ENCODE peak calls at places on chromosomes 7 and 10, in nine cellular contexts. One of them, this sample, is unnamed.

GRCh38 chr10:71985542-71986250 is 21.5 kb downstream of the CHST3 start:
- DNase-seq in EH: peak
- DNase-seq in stimulated activated CD4-positive, alpha-beta T cell treated with anti-CD3 and anti-CD28 coated beads, Interleukin-12 subunit alpha, Interleukin-12 subunit beta, amount 100 ng/mL, for 48 hours: no peak
- DNase-seq in AG08395: peak
- DNase-seq in amygdala: no peak
- DNase-seq in skeletal muscle cell: peak
- DNase-seq in A172: no peak
- DNase-seq in AG09319: no peak
- DNase-seq in cardiac muscle cell: peak
- DNase-seq in this sample: no peak

GRCh38 chr7:45881759-45882464 is 6.4 kb upstream of the IGFBP1 start:
- DNase-seq in EH: peak
- DNase-seq in stimulated activated CD4-positive, alpha-beta T cell treated with anti-CD3 and anti-CD28 coated beads, Interleukin-12 subunit alpha, Interleukin-12 subunit beta, amount 100 ng/mL, for 48 hours: no peak
- DNase-seq in AG08395: peak
- DNase-seq in amygdala: no peak
- DNase-seq in skeletal muscle cell: peak
- DNase-seq in A172: peak
- DNase-seq in AG09319: peak
- DNase-seq in cardiac muscle cell: peak
- DNase-seq in this sample: no peak

GRCh38 chr7:102390697-102391484 is 5.3 kb upstream of the PRKRIP1 start:
- DNase-seq in EH: peak
- DNase-seq in stimulated activated CD4-positive, alpha-beta T cell treated with anti-CD3 and anti-CD28 coated beads, Interleukin-12 subunit alpha, Interleukin-12 subunit beta, amount 100 ng/mL, for 48 hours: peak
- DNase-seq in AG08395: peak
- DNase-seq in amygdala: peak
- DNase-seq in skeletal muscle cell: peak
- DNase-seq in A172: peak
- DNase-seq in AG09319: peak
- DNase-seq in cardiac muscle cell: peak
- DNase-seq in this sample: peak

GRCh38 chr10:92747600-92747999 is 57.8 kb downstream of the HHEX start:
- DNase-seq in EH: no peak
- DNase-seq in stimulated activated CD4-positive, alpha-beta T cell treated with anti-CD3 and anti-CD28 coated beads, Interleukin-12 subunit alpha, Interleukin-12 subunit beta, amount 100 ng/mL, for 48 hours: no peak
- DNase-seq in AG08395: no peak
- DNase-seq in amygdala: no peak
- DNase-seq in skeletal muscle cell: no peak
- DNase-seq in A172: no peak
- DNase-seq in AG09319: no peak
- DNase-seq in cardiac muscle cell: no peak
- DNase-seq in this sample: no peak

GRCh38 chr7:101792051-101792651 is 25.3 kb upstream of the CUX1 start:
- DNase-seq in EH: peak
- DNase-seq in stimulated activated CD4-positive, alpha-beta T cell treated with anti-CD3 and anti-CD28 coated beads, Interleukin-12 subunit alpha, Interleukin-12 subunit beta, amount 100 ng/mL, for 48 hours: no peak
- DNase-seq in AG08395: peak
- DNase-seq in amygdala: no peak
- DNase-seq in skeletal muscle cell: no peak
- DNase-seq in A172: peak
- DNase-seq in AG09319: no peak
- DNase-seq in cardiac muscle cell: peak
- DNase-seq in this sample: peak

GRCh38 chr7:21367081-21367480 is 60.8 kb upstream of the SP4 start:
- DNase-seq in EH: no peak
- DNase-seq in stimulated activated CD4-positive, alpha-beta T cell treated with anti-CD3 and anti-CD28 coated beads, Interleukin-12 subunit alpha, Interleukin-12 subunit beta, amount 100 ng/mL, for 48 hours: no peak
- DNase-seq in AG08395: no peak
- DNase-seq in amygdala: no peak
- DNase-seq in skeletal muscle cell: no peak
- DNase-seq in A172: no peak
- DNase-seq in AG09319: no peak
- DNase-seq in cardiac muscle cell: no peak
- DNase-seq in this sample: no peak

GRCh38 chr7:44482502-44483485 is 7.7 kb downstream of the NUDCD3 start:
- DNase-seq in EH: no peak
- DNase-seq in stimulated activated CD4-positive, alpha-beta T cell treated with anti-CD3 and anti-CD28 coated beads, Interleukin-12 subunit alpha, Interleukin-12 subunit beta, amount 100 ng/mL, for 48 hours: no peak
- DNase-seq in AG08395: no peak
- DNase-seq in amygdala: no peak
- DNase-seq in skeletal muscle cell: no peak
- DNase-seq in A172: no peak
- DNase-seq in AG09319: no peak
- DNase-seq in cardiac muscle cell: no peak
- DNase-seq in this sample: no peak

GRCh38 chr7:140144821-140145220 is 32.0 kb downstream of the KDM7A start:
- DNase-seq in EH: no peak
- DNase-seq in stimulated activated CD4-positive, alpha-beta T cell treated with anti-CD3 and anti-CD28 coated beads, Interleukin-12 subunit alpha, Interleukin-12 subunit beta, amount 100 ng/mL, for 48 hours: no peak
- DNase-seq in AG08395: no peak
- DNase-seq in amygdala: no peak
- DNase-seq in skeletal muscle cell: no peak
- DNase-seq in A172: no peak
- DNase-seq in AG09319: no peak
- DNase-seq in cardiac muscle cell: no peak
- DNase-seq in this sample: no peak

GRCh38 chr10:104935656-104936055 is 294.6 kb downstream of the SORCS3 start:
- DNase-seq in EH: no peak
- DNase-seq in stimulated activated CD4-positive, alpha-beta T cell treated with anti-CD3 and anti-CD28 coated beads, Interleukin-12 subunit alpha, Interleukin-12 subunit beta, amount 100 ng/mL, for 48 hours: no peak
- DNase-seq in AG08395: no peak
- DNase-seq in amygdala: no peak
- DNase-seq in skeletal muscle cell: no peak
- DNase-seq in A172: no peak
- DNase-seq in AG09319: no peak
- DNase-seq in cardiac muscle cell: no peak
- DNase-seq in this sample: no peak

GRCh38 chr7:122384528-122384927 is 80.0 kb upstream of the FEZF1 start:
- DNase-seq in EH: no peak
- DNase-seq in stimulated activated CD4-positive, alpha-beta T cell treated with anti-CD3 and anti-CD28 coated beads, Interleukin-12 subunit alpha, Interleukin-12 subunit beta, amount 100 ng/mL, for 48 hours: no peak
- DNase-seq in AG08395: no peak
- DNase-seq in amygdala: no peak
- DNase-seq in skeletal muscle cell: no peak
- DNase-seq in A172: no peak
- DNase-seq in AG09319: no peak
- DNase-seq in cardiac muscle cell: no peak
- DNase-seq in this sample: no peak

GRCh38 chr7:34916267-34916666 is 121.0 kb downstream of the DPY19L1 start:
- DNase-seq in EH: no peak
- DNase-seq in stimulated activated CD4-positive, alpha-beta T cell treated with anti-CD3 and anti-CD28 coated beads, Interleukin-12 subunit alpha, Interleukin-12 subunit beta, amount 100 ng/mL, for 48 hours: no peak
- DNase-seq in AG08395: no peak
- DNase-seq in amygdala: no peak
- DNase-seq in skeletal muscle cell: no peak
- DNase-seq in A172: no peak
- DNase-seq in AG09319: no peak
- DNase-seq in cardiac muscle cell: no peak
- DNase-seq in this sample: no peak

GRCh38 chr7:43384585-43385308 is 198.2 kb upstream of the STK17A start:
- DNase-seq in EH: no peak
- DNase-seq in stimulated activated CD4-positive, alpha-beta T cell treated with anti-CD3 and anti-CD28 coated beads, Interleukin-12 subunit alpha, Interleukin-12 subunit beta, amount 100 ng/mL, for 48 hours: no peak
- DNase-seq in AG08395: no peak
- DNase-seq in amygdala: no peak
- DNase-seq in skeletal muscle cell: no peak
- DNase-seq in A172: no peak
- DNase-seq in AG09319: no peak
- DNase-seq in cardiac muscle cell: no peak
- DNase-seq in this sample: no peak

GRCh38 chr7:27189560-27190283 is 4.7 kb upstream of the HOXA11 start:
- DNase-seq in EH: peak
- DNase-seq in stimulated activated CD4-positive, alpha-beta T cell treated with anti-CD3 and anti-CD28 coated beads, Interleukin-12 subunit alpha, Interleukin-12 subunit beta, amount 100 ng/mL, for 48 hours: no peak
- DNase-seq in AG08395: no peak
- DNase-seq in amygdala: no peak
- DNase-seq in skeletal muscle cell: no peak
- DNase-seq in A172: no peak
- DNase-seq in AG09319: no peak
- DNase-seq in cardiac muscle cell: no peak
- DNase-seq in this sample: no peak

GRCh38 chr10:86167101-86167761 is 199.4 kb downstream of the GRID1 start:
- DNase-seq in EH: no peak
- DNase-seq in stimulated activated CD4-positive, alpha-beta T cell treated with anti-CD3 and anti-CD28 coated beads, Interleukin-12 subunit alpha, Interleukin-12 subunit beta, amount 100 ng/mL, for 48 hours: no peak
- DNase-seq in AG08395: no peak
- DNase-seq in amygdala: no peak
- DNase-seq in skeletal muscle cell: no peak
- DNase-seq in A172: no peak
- DNase-seq in AG09319: no peak
- DNase-seq in cardiac muscle cell: no peak
- DNase-seq in this sample: no peak

GRCh38 chr10:101357958-101358357 is 4.0 kb downstream of the BTRC start:
- DNase-seq in EH: no peak
- DNase-seq in stimulated activated CD4-positive, alpha-beta T cell treated with anti-CD3 and anti-CD28 coated beads, Interleukin-12 subunit alpha, Interleukin-12 subunit beta, amount 100 ng/mL, for 48 hours: no peak
- DNase-seq in AG08395: no peak
- DNase-seq in amygdala: no peak
- DNase-seq in skeletal muscle cell: no peak
- DNase-seq in A172: no peak
- DNase-seq in AG09319: no peak
- DNase-seq in cardiac muscle cell: no peak
- DNase-seq in this sample: no peak

GRCh38 chr10:27819781-27820531 is 74.3 kb upstream of the MKX start:
- DNase-seq in EH: peak
- DNase-seq in stimulated activated CD4-positive, alpha-beta T cell treated with anti-CD3 and anti-CD28 coated beads, Interleukin-12 subunit alpha, Interleukin-12 subunit beta, amount 100 ng/mL, for 48 hours: no peak
- DNase-seq in AG08395: peak
- DNase-seq in amygdala: no peak
- DNase-seq in skeletal muscle cell: no peak
- DNase-seq in A172: peak
- DNase-seq in AG09319: peak
- DNase-seq in cardiac muscle cell: peak
- DNase-seq in this sample: peak

GRCh38 chr7:137934176-137934826 is 67.6 kb downstream of the CREB3L2 start:
- DNase-seq in EH: no peak
- DNase-seq in stimulated activated CD4-positive, alpha-beta T cell treated with anti-CD3 and anti-CD28 coated beads, Interleukin-12 subunit alpha, Interleukin-12 subunit beta, amount 100 ng/mL, for 48 hours: no peak
- DNase-seq in AG08395: no peak
- DNase-seq in amygdala: no peak
- DNase-seq in skeletal muscle cell: no peak
- DNase-seq in A172: no peak
- DNase-seq in AG09319: no peak
- DNase-seq in cardiac muscle cell: no peak
- DNase-seq in this sample: no peak

GRCh38 chr10:21953585-21954057 is 49.9 kb downstream of the DNAJC1 start:
- DNase-seq in EH: peak
- DNase-seq in stimulated activated CD4-positive, alpha-beta T cell treated with anti-CD3 and anti-CD28 coated beads, Interleukin-12 subunit alpha, Interleukin-12 subunit beta, amount 100 ng/mL, for 48 hours: no peak
- DNase-seq in AG08395: peak
- DNase-seq in amygdala: no peak
- DNase-seq in skeletal muscle cell: no peak
- DNase-seq in A172: peak
- DNase-seq in AG09319: peak
- DNase-seq in cardiac muscle cell: peak
- DNase-seq in this sample: peak

GRCh38 chr7:133023370-133024075 is 58.4 kb downstream of the CHCHD3 start:
- DNase-seq in EH: peak
- DNase-seq in stimulated activated CD4-positive, alpha-beta T cell treated with anti-CD3 and anti-CD28 coated beads, Interleukin-12 subunit alpha, Interleukin-12 subunit beta, amount 100 ng/mL, for 48 hours: no peak
- DNase-seq in AG08395: no peak
- DNase-seq in amygdala: no peak
- DNase-seq in skeletal muscle cell: no peak
- DNase-seq in A172: no peak
- DNase-seq in AG09319: no peak
- DNase-seq in cardiac muscle cell: peak
- DNase-seq in this sample: no peak

GRCh38 chr10:104069610-104070009 is 16.1 kb downstream of the COL17A1 start:
- DNase-seq in EH: no peak
- DNase-seq in stimulated activated CD4-positive, alpha-beta T cell treated with anti-CD3 and anti-CD28 coated beads, Interleukin-12 subunit alpha, Interleukin-12 subunit beta, amount 100 ng/mL, for 48 hours: no peak
- DNase-seq in AG08395: no peak
- DNase-seq in amygdala: no peak
- DNase-seq in skeletal muscle cell: no peak
- DNase-seq in A172: no peak
- DNase-seq in AG09319: no peak
- DNase-seq in cardiac muscle cell: no peak
- DNase-seq in this sample: no peak

GRCh38 chr7:20260219-20260618 is 43.0 kb upstream of the MACC1 start:
- DNase-seq in EH: no peak
- DNase-seq in stimulated activated CD4-positive, alpha-beta T cell treated with anti-CD3 and anti-CD28 coated beads, Interleukin-12 subunit alpha, Interleukin-12 subunit beta, amount 100 ng/mL, for 48 hours: no peak
- DNase-seq in AG08395: peak
- DNase-seq in amygdala: no peak
- DNase-seq in skeletal muscle cell: peak
- DNase-seq in A172: no peak
- DNase-seq in AG09319: no peak
- DNase-seq in cardiac muscle cell: peak
- DNase-seq in this sample: no peak

GRCh38 chr7:135512135-135512887 is 2.4 kb upstream of the CNOT4 start:
- DNase-seq in EH: peak
- DNase-seq in stimulated activated CD4-positive, alpha-beta T cell treated with anti-CD3 and anti-CD28 coated beads, Interleukin-12 subunit alpha, Interleukin-12 subunit beta, amount 100 ng/mL, for 48 hours: no peak
- DNase-seq in AG08395: peak
- DNase-seq in amygdala: peak
- DNase-seq in skeletal muscle cell: no peak
- DNase-seq in A172: peak
- DNase-seq in AG09319: no peak
- DNase-seq in cardiac muscle cell: peak
- DNase-seq in this sample: peak

GRCh38 chr10:104340099-104340594 is 1.9 kb upstream of the ITPRIP start:
- DNase-seq in EH: no peak
- DNase-seq in stimulated activated CD4-positive, alpha-beta T cell treated with anti-CD3 and anti-CD28 coated beads, Interleukin-12 subunit alpha, Interleukin-12 subunit beta, amount 100 ng/mL, for 48 hours: no peak
- DNase-seq in AG08395: no peak
- DNase-seq in amygdala: no peak
- DNase-seq in skeletal muscle cell: no peak
- DNase-seq in A172: no peak
- DNase-seq in AG09319: no peak
- DNase-seq in cardiac muscle cell: no peak
- DNase-seq in this sample: no peak

GRCh38 chr10:124000792-124001201 is 92.6 kb downstream of the CHST15 start:
- DNase-seq in EH: peak
- DNase-seq in stimulated activated CD4-positive, alpha-beta T cell treated with anti-CD3 and anti-CD28 coated beads, Interleukin-12 subunit alpha, Interleukin-12 subunit beta, amount 100 ng/mL, for 48 hours: no peak
- DNase-seq in AG08395: peak
- DNase-seq in amygdala: no peak
- DNase-seq in skeletal muscle cell: no peak
- DNase-seq in A172: peak
- DNase-seq in AG09319: no peak
- DNase-seq in cardiac muscle cell: peak
- DNase-seq in this sample: no peak

GRCh38 chr10:122730238-122730637 is 30.6 kb upstream of the C10orf120 start:
- DNase-seq in EH: no peak
- DNase-seq in stimulated activated CD4-positive, alpha-beta T cell treated with anti-CD3 and anti-CD28 coated beads, Interleukin-12 subunit alpha, Interleukin-12 subunit beta, amount 100 ng/mL, for 48 hours: no peak
- DNase-seq in AG08395: no peak
- DNase-seq in amygdala: no peak
- DNase-seq in skeletal muscle cell: no peak
- DNase-seq in A172: no peak
- DNase-seq in AG09319: no peak
- DNase-seq in cardiac muscle cell: no peak
- DNase-seq in this sample: no peak

GRCh38 chr10:97534746-97535367 is 36.1 kb downstream of the UBTD1 start:
- DNase-seq in EH: peak
- DNase-seq in stimulated activated CD4-positive, alpha-beta T cell treated with anti-CD3 and anti-CD28 coated beads, Interleukin-12 subunit alpha, Interleukin-12 subunit beta, amount 100 ng/mL, for 48 hours: no peak
- DNase-seq in AG08395: peak
- DNase-seq in amygdala: peak
- DNase-seq in skeletal muscle cell: no peak
- DNase-seq in A172: no peak
- DNase-seq in AG09319: no peak
- DNase-seq in cardiac muscle cell: peak
- DNase-seq in this sample: no peak

GRCh38 chr7:135980665-135981180 is 3.6 kb upstream of the MTPN start:
- DNase-seq in EH: peak
- DNase-seq in stimulated activated CD4-positive, alpha-beta T cell treated with anti-CD3 and anti-CD28 coated beads, Interleukin-12 subunit alpha, Interleukin-12 subunit beta, amount 100 ng/mL, for 48 hours: peak
- DNase-seq in AG08395: no peak
- DNase-seq in amygdala: no peak
- DNase-seq in skeletal muscle cell: peak
- DNase-seq in A172: peak
- DNase-seq in AG09319: peak
- DNase-seq in cardiac muscle cell: peak
- DNase-seq in this sample: no peak

GRCh38 chr7:1800876-1801275 is 130.8 kb downstream of the ELFN1 start:
- DNase-seq in EH: no peak
- DNase-seq in stimulated activated CD4-positive, alpha-beta T cell treated with anti-CD3 and anti-CD28 coated beads, Interleukin-12 subunit alpha, Interleukin-12 subunit beta, amount 100 ng/mL, for 48 hours: no peak
- DNase-seq in AG08395: peak
- DNase-seq in amygdala: no peak
- DNase-seq in skeletal muscle cell: no peak
- DNase-seq in A172: no peak
- DNase-seq in AG09319: no peak
- DNase-seq in cardiac muscle cell: no peak
- DNase-seq in this sample: no peak

GRCh38 chr7:73870041-73870492 is 9.1 kb downstream of the TMEM270 start:
- DNase-seq in EH: no peak
- DNase-seq in stimulated activated CD4-positive, alpha-beta T cell treated with anti-CD3 and anti-CD28 coated beads, Interleukin-12 subunit alpha, Interleukin-12 subunit beta, amount 100 ng/mL, for 48 hours: no peak
- DNase-seq in AG08395: no peak
- DNase-seq in amygdala: no peak
- DNase-seq in skeletal muscle cell: no peak
- DNase-seq in A172: peak
- DNase-seq in AG09319: no peak
- DNase-seq in cardiac muscle cell: no peak
- DNase-seq in this sample: no peak

GRCh38 chr10:34801066-34801738 is 13.9 kb downstream of the PARD3 start:
- DNase-seq in EH: no peak
- DNase-seq in stimulated activated CD4-positive, alpha-beta T cell treated with anti-CD3 and anti-CD28 coated beads, Interleukin-12 subunit alpha, Interleukin-12 subunit beta, amount 100 ng/mL, for 48 hours: no peak
- DNase-seq in AG08395: no peak
- DNase-seq in amygdala: no peak
- DNase-seq in skeletal muscle cell: no peak
- DNase-seq in A172: no peak
- DNase-seq in AG09319: no peak
- DNase-seq in cardiac muscle cell: peak
- DNase-seq in this sample: no peak

GRCh38 chr10:125177641-125178640 is 17.6 kb upstream of the CTBP2 start:
- DNase-seq in EH: no peak
- DNase-seq in stimulated activated CD4-positive, alpha-beta T cell treated with anti-CD3 and anti-CD28 coated beads, Interleukin-12 subunit alpha, Interleukin-12 subunit beta, amount 100 ng/mL, for 48 hours: no peak
- DNase-seq in AG08395: no peak
- DNase-seq in amygdala: no peak
- DNase-seq in skeletal muscle cell: no peak
- DNase-seq in A172: no peak
- DNase-seq in AG09319: no peak
- DNase-seq in cardiac muscle cell: no peak
- DNase-seq in this sample: no peak

This sample was measured in HTR-8/SVneo.